ENCODE peak calls at places on chromosomes 3 and 15, in seven cellular contexts. E is WERI-Rb-1, L is PC-9, P is sigmoid colon, V is bronchial epithelial cell, Q is dorsolateral prefrontal cortex, M is ovary. H is an unnamed sample. For H3K27me3, the result is how much of the 10 kb centered on the place peaks cover.

GRCh38 chr15:32718082-32718821 is 448 bp downstream of the GREM1 start:
- DNase-seq in P (no peak), E (peak), Q (no peak), L (no peak), M (no peak), V (no peak), H (no peak)

GRCh38 chr3:2927252-2927651 is 182.9 kb downstream of the IL5RA start:
- DNase-seq in M (no peak), Q (no peak), L (no peak), P (no peak), V (no peak), E (no peak), H (no peak)

GRCh38 chr3:126023390-126023789 is 54.4 kb downstream of the ROPN1B start:
- DNase-seq in L (no peak), P (no peak), E (peak), M (no peak), Q (no peak), V (no peak), H (no peak)

GRCh38 chr15:61659571-61660190 is 400.6 kb downstream of the VPS13C start:
- DNase-seq in E (no peak), V (no peak), Q (no peak), L (no peak), P (no peak), M (no peak), H (no peak)

GRCh38 chr15:71495381-71495780 is 315.0 kb upstream of the NR2E3 start:
- DNase-seq in V (no peak), M (no peak), L (no peak), Q (no peak), E (no peak), P (no peak), H (no peak)

GRCh38 chr3:161295325-161295724 is 74.2 kb downstream of the NMD3 start:
- DNase-seq in Q (peak), E (no peak), P (no peak), M (no peak), L (peak), V (no peak), H (no peak)

GRCh38 chr3:14600856-14601610 is 50.5 kb upstream of the CCDC174 start:
- DNase-seq in V (no peak), P (no peak), Q (no peak), L (no peak), E (no peak), M (no peak), H (no peak)

GRCh38 chr3:133472242-133472641 is 72.4 kb downstream of the BFSP2 start:
- DNase-seq in Q (no peak), P (no peak), M (peak), L (no peak), V (peak), E (no peak), H (peak)

GRCh38 chr3:127754411-127755304 is 67.7 kb downstream of the MGLL start:
- DNase-seq in P (no peak), M (no peak), E (no peak), Q (no peak), V (no peak), L (no peak), H (no peak)

GRCh38 chr15:47616876-47617275 is 100.4 kb upstream of the SEMA6D start:
- DNase-seq in E (no peak), P (no peak), L (no peak), Q (no peak), M (no peak), V (peak), H (no peak)
- TF ChIP-seq CTCF in E (no peak), P (no peak), L (no peak), Q (no peak), M (no peak), V (no peak), H (no peak)

DNA sequence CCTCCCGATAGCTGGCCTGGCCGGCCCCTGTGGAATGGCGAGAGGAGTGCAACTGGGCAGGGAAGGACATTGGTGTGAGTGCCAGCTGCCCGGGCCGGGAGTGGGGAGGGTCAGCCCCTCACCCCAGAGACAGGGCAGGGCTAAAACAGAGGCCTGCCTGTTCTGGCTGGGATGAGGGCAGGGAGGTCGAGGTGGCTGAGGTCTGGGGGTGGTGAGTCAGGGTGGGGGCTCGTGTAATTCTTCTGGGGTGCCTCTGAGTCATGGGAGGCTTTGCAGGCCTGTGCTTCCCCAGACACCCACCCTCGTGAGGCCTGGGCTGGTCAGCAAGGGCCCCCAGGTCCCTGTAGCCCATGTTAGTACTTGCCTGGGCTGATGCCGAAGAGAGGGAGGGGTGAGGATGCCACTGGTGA is 1.5 kb downstream of the SEMA3B start:
- DNase-seq in P (no peak), V (no peak), E (no peak), L (no peak), Q (no peak), M (peak), H (peak)
- H3K27me3 ChIP-seq in P (under half), V (under half), E (under half), L (under half), Q (under half), M (under half), H (under half)

GRCh38 chr15:50354838-50355611 is at the start of gene GABPB1:
- DNase-seq in M (peak), L (peak), Q (peak), P (peak), V (peak), E (peak), H (peak)

GRCh38 chr15:50355612-50355905 is 561 bp upstream of the GABPB1 start:
- DNase-seq in M (no peak), L (no peak), P (no peak), E (no peak), Q (no peak), V (no peak), H (no peak)

GRCh38 chr15:50353999-50354837 is 780 bp downstream of the GABPB1 start:
- DNase-seq in M (peak), L (peak), E (peak), Q (peak), P (peak), V (peak), H (peak)

GRCh38 chr15:50355980-50356379 is 982 bp upstream of the GABPB1 start:
- DNase-seq in V (no peak), Q (no peak), M (no peak), P (no peak), L (no peak), E (no peak), H (no peak)

DNA sequence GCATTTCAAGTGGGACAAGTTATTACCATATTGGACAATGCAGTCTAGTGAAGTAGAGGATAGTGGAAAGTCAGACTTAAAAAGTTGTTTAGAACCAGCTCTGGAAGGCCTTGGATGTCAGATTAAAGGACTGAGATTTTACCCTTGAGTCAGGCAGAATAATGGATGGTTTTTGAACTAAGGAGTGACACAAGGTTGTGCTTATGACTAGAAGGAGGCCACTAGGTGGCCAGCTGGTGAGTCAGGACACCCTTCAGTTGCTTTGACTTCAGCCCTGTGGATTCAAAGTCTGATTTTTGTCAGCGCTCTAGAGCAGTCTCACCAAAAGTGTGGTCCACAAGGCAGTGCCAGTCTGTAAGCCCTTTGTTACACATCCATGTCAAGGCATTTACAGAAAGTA is 3.8 kb upstream of the GABPB1 start:
- DNase-seq in P (no peak), Q (no peak), E (peak), V (peak), M (no peak), L (no peak), H (no peak)
- TF ChIP-seq CTCF in P (peak), Q (no peak), E (peak), V (peak), M (no peak), L (peak), H (no peak)

GRCh38 chr3:193980326-193980725 is 155.6 kb upstream of the HES1 start:
- DNase-seq in E (no peak), L (no peak), Q (no peak), P (no peak), M (no peak), V (no peak), H (no peak)

GRCh38 chr3:193980905-193981304 is 155.0 kb upstream of the HES1 start:
- DNase-seq in P (no peak), V (no peak), L (no peak), M (no peak), E (no peak), Q (no peak), H (no peak)

GRCh38 chr3:193982258-193982659 is 153.7 kb upstream of the HES1 start:
- DNase-seq in E (no peak), L (peak), V (peak), Q (peak), P (peak), M (peak), H (no peak)

GRCh38 chr3:193983846-193984245 is 152.1 kb upstream of the HES1 start:
- DNase-seq in V (no peak), Q (no peak), L (no peak), P (no peak), E (no peak), M (no peak), H (no peak)

GRCh38 chr3:193981534-193981933 is 154.4 kb upstream of the HES1 start:
- DNase-seq in M (no peak), L (no peak), V (no peak), E (no peak), P (no peak), Q (no peak), H (no peak)
- H3K27me3 ChIP-seq in M (under half), L (under half), V (under half), E (under half), P (under half), Q (under half), H (under half)